ENCODE peak calls at places on chromosome 15, in five cellular contexts. I is colonic mucosa, A is fibroblast of lung, B is keratinocyte, L is GM23248. Z is an unnamed sample.

GRCh38 chr15:28994142-28994829 is 108.5 kb downstream of the APBA2 start:
- DNase-seq in I (no peak), A (no peak), B (no peak), L (no peak), Z (no peak)

GRCh38 chr15:100349696-100350433 is 8.1 kb upstream of the ADAMTS17 start:
- DNase-seq in I (peak), A (peak), B (peak), L (peak), Z (peak)

GRCh38 chr15:64263567-64263966 is 92.4 kb downstream of the CSNK1G1 start:
- DNase-seq in I (no peak), A (no peak), B (no peak), L (no peak), Z (no peak)

GRCh38 chr15:36951747-36952247 is 148.6 kb downstream of the MEIS2 start:
- DNase-seq in I (no peak), A (peak), B (no peak), L (peak), Z (peak)

GRCh38 chr15:56723787-56724186 is 9.5 kb downstream of the ZNF280D start:
- DNase-seq in I (no peak), A (no peak), B (no peak), L (no peak), Z (no peak)

GRCh38 chr15:71048913-71049675 is 66.2 kb upstream of the THSD4 start:
- DNase-seq in I (no peak), A (peak), B (peak), L (peak), Z (peak)

GRCh38 chr15:72698938-72699337 is 12.9 kb downstream of the BBS4 start:
- DNase-seq in I (no peak), A (no peak), B (no peak), L (no peak), Z (no peak)

GRCh38 chr15:42576040-42576594 is 711 bp downstream of the STARD9 start:
- DNase-seq in I (no peak), A (no peak), B (no peak), L (no peak), Z (no peak)

GRCh38 chr15:41967506-41968206 is 4.7 kb downstream of the EHD4 start:
- DNase-seq in I (no peak), A (peak), B (no peak), L (peak), Z (peak)

GRCh38 chr15:40008061-40008460 is 30.9 kb downstream of the SRP14 start:
- DNase-seq in I (no peak), A (peak), B (no peak), L (peak), Z (no peak)

GRCh38 chr15:58582150-58582549 is 150.4 kb downstream of the LIPC start:
- DNase-seq in I (no peak), A (no peak), B (no peak), L (no peak), Z (no peak)

GRCh38 chr15:36911322-36911944 is 188.9 kb downstream of the MEIS2 start:
- DNase-seq in I (no peak), A (peak), B (no peak), L (peak), Z (peak)

GRCh38 chr15:84104853-84105252 is 130.7 kb upstream of the GOLGA6L4 start:
- DNase-seq in I (no peak), A (no peak), B (no peak), L (no peak), Z (no peak)

GRCh38 chr15:76313731-76314130 is 2.5 kb upstream of the ETFA start:
- DNase-seq in I (no peak), A (no peak), B (peak), L (no peak), Z (peak)

GRCh38 chr15:89899303-89899946 is 5.6 kb upstream of the AP3S2 start:
- DNase-seq in I (no peak), A (no peak), B (no peak), L (no peak), Z (no peak)

GRCh38 chr15:75809986-75810750 is 33.1 kb upstream of the UBE2Q2 start:
- DNase-seq in I (peak), A (peak), B (peak), L (peak), Z (peak)

GRCh38 chr15:101479851-101480612 is 9.5 kb downstream of the PCSK6 start:
- DNase-seq in I (no peak), A (no peak), B (no peak), L (no peak), Z (no peak)

GRCh38 chr15:88238618-88239430 is 17.7 kb downstream of the NTRK3 start:
- DNase-seq in I (no peak), A (peak), B (no peak), L (peak), Z (peak)

GRCh38 chr15:73571346-73571745 is 61.8 kb downstream of the NPTN start:
- DNase-seq in I (no peak), A (no peak), B (no peak), L (no peak), Z (no peak)

GRCh38 chr15:94858011-94858410 is 626.6 kb downstream of the MCTP2 start:
- DNase-seq in I (no peak), A (peak), B (no peak), L (no peak), Z (no peak)

GRCh38 chr15:72313881-72314280 is 6.1 kb downstream of the CELF6 start:
- DNase-seq in I (no peak), A (no peak), B (no peak), L (no peak), Z (no peak)

GRCh38 chr15:79673416-79674123 is 223.2 kb downstream of the MTHFS start:
- DNase-seq in I (no peak), A (peak), B (no peak), L (peak), Z (peak)

GRCh38 chr15:68311464-68311835 is 33.9 kb downstream of the FEM1B start:
- DNase-seq in I (no peak), A (no peak), B (no peak), L (no peak), Z (no peak)

GRCh38 chr15:53962646-53963561 is 15.3 kb upstream of the UNC13C start:
- DNase-seq in I (peak), A (no peak), B (no peak), L (peak), Z (peak)

GRCh38 chr15:60592386-60593339 is 113.7 kb upstream of the ICE2 start:
- DNase-seq in I (peak), A (peak), B (no peak), L (peak), Z (peak)

GRCh38 chr15:60788514-60789091 is 309.7 kb upstream of the ICE2 start:
- DNase-seq in I (no peak), A (no peak), B (no peak), L (no peak), Z (no peak)

GRCh38 chr15:39792954-39793353 is 10.3 kb upstream of the FSIP1 start:
- DNase-seq in I (no peak), A (no peak), B (no peak), L (peak), Z (no peak)

GRCh38 chr15:67067930-67068542 is 2.6 kb downstream of the SMAD3 start:
- DNase-seq in I (no peak), A (peak), B (no peak), L (peak), Z (no peak)

GRCh38 chr15:67070150-67070549 is 4.7 kb downstream of the SMAD3 start:
- DNase-seq in I (no peak), A (no peak), B (peak), L (no peak), Z (no peak)

GRCh38 chr15:67070892-67071664 is 5.7 kb downstream of the SMAD3 start:
- DNase-seq in I (no peak), A (peak), B (no peak), L (no peak), Z (no peak)

GRCh38 chr15:67067161-67067853 is 1.9 kb downstream of the SMAD3 start:
- DNase-seq in I (no peak), A (no peak), B (no peak), L (peak), Z (no peak)

DNA sequence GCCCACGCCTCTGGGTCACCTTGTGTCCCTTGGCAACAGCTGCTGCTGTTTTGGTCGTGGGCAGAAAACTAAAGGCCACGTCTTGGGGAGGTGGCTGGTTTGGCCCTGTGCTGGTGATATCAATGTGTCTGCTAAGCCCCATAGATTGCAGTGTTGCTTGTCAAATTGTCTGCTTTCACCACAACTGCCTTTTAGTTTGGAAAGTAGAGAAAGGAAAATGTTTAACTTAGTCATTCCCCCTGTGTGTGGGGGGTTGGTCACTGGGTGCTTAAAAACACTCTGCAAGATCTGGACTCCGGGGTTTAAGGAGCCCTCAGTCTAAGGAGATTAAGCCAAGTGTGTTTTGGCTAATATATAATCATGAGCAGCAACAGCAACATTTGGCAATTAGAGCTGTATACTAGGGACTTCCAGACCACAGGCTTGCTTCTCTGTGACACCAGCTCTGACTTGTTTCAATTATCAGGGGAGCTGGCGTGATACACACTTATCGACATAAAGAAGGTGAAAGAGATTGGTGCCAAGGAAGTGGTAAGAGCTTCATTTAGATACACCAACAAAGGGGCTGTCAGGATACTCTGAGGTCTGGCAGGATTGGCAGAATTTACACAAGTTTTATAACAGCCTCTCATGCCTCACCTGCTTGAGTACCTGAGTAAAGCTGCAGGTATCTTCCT is 3.5 kb downstream of the SMAD3 start:
- DNase-seq in I (no peak), A (peak), B (no peak), L (peak), Z (no peak)
- H3K4me3 ChIP-seq in I (no peak), A (peak), B (peak), L (peak), Z (peak)

GRCh38 chr15:65914371-65914770 is 45.1 kb downstream of the RAB11A start:
- DNase-seq in I (no peak), A (no peak), B (no peak), L (peak), Z (no peak)

GRCh38 chr15:65914981-65915925 is 46.0 kb downstream of the RAB11A start:
- DNase-seq in I (no peak), A (no peak), B (no peak), L (no peak), Z (no peak)

GRCh38 chr15:65917407-65917756 is 48.1 kb downstream of the RAB11A start:
- DNase-seq in I (no peak), A (no peak), B (no peak), L (no peak), Z (no peak)

GRCh38 chr15:65916664-65917406 is 47.5 kb downstream of the RAB11A start:
- DNase-seq in I (no peak), A (peak), B (no peak), L (peak), Z (peak)

GRCh38 chr15:65916041-65916663 is 46.9 kb downstream of the RAB11A start:
- DNase-seq in I (no peak), A (no peak), B (no peak), L (no peak), Z (no peak)
- H3K4me3 ChIP-seq in I (no peak), A (no peak), B (no peak), L (no peak), Z (no peak)

GRCh38 chr15:80698636-80699035 is 3.5 kb downstream of the ABHD17C start:
- DNase-seq in I (no peak), A (peak), B (no peak), L (peak), Z (no peak)

GRCh38 chr15:80695911-80696651 is 971 bp downstream of the ABHD17C start:
- DNase-seq in I (peak), A (peak), B (no peak), L (peak), Z (peak)

GRCh38 chr15:80695099-80695910 is at the start of gene ABHD17C:
- DNase-seq in I (peak), A (peak), B (no peak), L (peak), Z (peak)

GRCh38 chr15:80694624-80695098 is 449 bp upstream of the ABHD17C start:
- DNase-seq in I (peak), A (peak), B (no peak), L (peak), Z (no peak)

GRCh38 chr15:80697316-80697715 is 2.2 kb downstream of the ABHD17C start:
- DNase-seq in I (peak), A (no peak), B (no peak), L (no peak), Z (no peak)
- H3K4me3 ChIP-seq in I (peak), A (peak), B (peak), L (peak), Z (peak)

GRCh38 chr15:91271565-91272153 is 171.6 kb downstream of the SV2B start:
- DNase-seq in I (peak), A (peak), B (peak), L (peak), Z (peak)
- H3K4me3 ChIP-seq in I (no peak), A (no peak), B (no peak), L (no peak), Z (no peak)

Z was measured in epithelial cell of esophagus.